ENCODE peak calls at places on chromosomes 5 and 9, in six cellular contexts. D is NCI-H1105 treated with DMSO at 0.1 percent for 48 hours, G is RPMI8226, M is HuH-7.5, T is OCI-LY7, C is LHCN-M2. Y is an unnamed sample.

GRCh38 chr9:99748690-99749089 is 73.0 kb upstream of the NR4A3 start:
- DNase-seq in D (no peak), G (no peak), M (no peak), T (no peak), C (no peak), Y (no peak)

GRCh38 chr9:125374443-125375309 is 113.0 kb downstream of the GAPVD1 start:
- DNase-seq in D (peak; percentile 78), G (peak; percentile 79), M (peak; percentile 85), T (peak; percentile 87), C (peak; percentile 64), Y (peak; percentile 76)

GRCh38 chr5:128271071-128271470 is 187.5 kb downstream of the SLC12A2 start:
- DNase-seq in D (no peak), G (no peak), M (no peak), T (no peak), C (no peak), Y (no peak)

GRCh38 chr5:126354012-126354856 is 69.0 kb upstream of the GRAMD2B start:
- DNase-seq in D (peak; percentile 15), G (peak; percentile 15), M (no peak), T (peak; percentile 46), C (peak; percentile 99), Y (no peak)

GRCh38 chr9:132669636-132670358 is at the start of gene DDX31:
- DNase-seq in D (peak; percentile 61), G (peak; percentile 94), M (peak; percentile 86), T (peak; percentile 87), C (peak; percentile 80), Y (peak; percentile 85)

GRCh38 chr9:77291714-77292113 is 114.4 kb downstream of the VPS13A start:
- DNase-seq in D (no peak), G (no peak), M (peak; percentile 11), T (peak; percentile 2), C (peak; percentile 40), Y (no peak)

GRCh38 chr9:114919611-114920010 is 10.8 kb downstream of the TNFSF8 start:
- DNase-seq in D (no peak), G (no peak), M (no peak), T (no peak), C (no peak), Y (peak; percentile 28)

GRCh38 chr5:6291961-6292360 is 86.4 kb downstream of the MED10 start:
- DNase-seq in D (peak; percentile 64), G (peak; percentile 15), M (no peak), T (peak; percentile 28), C (no peak), Y (no peak)

GRCh38 chr5:174145821-174146220 is 100.3 kb downstream of the NSG2 start:
- DNase-seq in D (peak; percentile 24), G (no peak), M (no peak), T (peak; percentile 8), C (no peak), Y (no peak)

GRCh38 chr9:15142903-15143534 is 164.0 kb downstream of the TTC39B start:
- DNase-seq in D (peak; percentile 42), G (peak; percentile 30), M (peak; percentile 23), T (peak; percentile 46), C (peak; percentile 54), Y (peak; percentile 34)

GRCh38 chr5:175047048-175047447 is 322.7 kb downstream of the MSX2 start:
- DNase-seq in D (no peak), G (no peak), M (no peak), T (no peak), C (no peak), Y (no peak)